ENCODE peak calls at places on chromosomes 2 and 18, in four cellular contexts. O is WTC11, N is HepG2, D is K562. K is an unnamed sample.

GRCh38 chr2:43176449-43176848 is 50.0 kb downstream of the ZFP36L2 start:
- DNase-seq in O (no peak), N (no peak), D (no peak), K (no peak)

GRCh38 chr18:79458917-79459803 is 63.4 kb downstream of the NFATC1 start:
- DNase-seq in O (no peak), N (no peak), D (no peak), K (no peak)

GRCh38 chr2:68687018-68687417 is 43.6 kb downstream of the PROKR1 start:
- DNase-seq in O (no peak), N (no peak), D (no peak), K (no peak)

GRCh38 chr18:49921278-49922037 is 108.1 kb upstream of the ACAA2 start:
- DNase-seq in O (no peak), N (no peak), D (no peak), K (no peak)

GRCh38 chr2:148615446-148615845 is 29.1 kb upstream of the EPC2 start:
- DNase-seq in O (no peak), N (no peak), D (no peak), K (no peak)

GRCh38 chr2:191304939-191305875 is 60.0 kb downstream of the MYO1B start:
- DNase-seq in O (no peak), N (no peak), D (no peak), K (no peak)

GRCh38 chr2:57396364-57397098 is 650.1 kb upstream of the VRK2 start:
- DNase-seq in O (no peak), N (no peak), D (no peak), K (no peak)

GRCh38 chr2:31270136-31270535 is 36.2 kb downstream of the EHD3 start:
- DNase-seq in O (no peak), N (no peak), D (no peak), K (no peak)

GRCh38 chr18:50096766-50097435 is 98.0 kb downstream of the MYO5B start:
- DNase-seq in O (no peak), N (no peak), D (no peak), K (no peak)

GRCh38 chr2:69642709-69643601 is 584 bp downstream of the AAK1 start:
- DNase-seq in O (peak), N (peak), D (peak), K (peak)

GRCh38 chr2:229860334-229860733 is 61.5 kb downstream of the TRIP12 start:
- DNase-seq in O (no peak), N (no peak), D (no peak), K (no peak)

GRCh38 chr18:28189400-28190239 is 12.7 kb upstream of the CDH2 start:
- DNase-seq in O (peak), N (peak), D (peak), K (peak)

GRCh38 chr2:212173771-212174510 is 364.7 kb downstream of the ERBB4 start:
- DNase-seq in O (no peak), N (no peak), D (no peak), K (no peak)

GRCh38 chr2:6140509-6140908 is 448.3 kb downstream of the SOX11 start:
- DNase-seq in O (no peak), N (no peak), D (no peak), K (no peak)

GRCh38 chr18:45386256-45386655 is 229.0 kb upstream of the SLC14A2 start:
- DNase-seq in O (peak), N (peak), D (peak), K (peak)

GRCh38 chr2:16623564-16624418 is 41.8 kb downstream of the CYRIA start:
- DNase-seq in O (no peak), N (no peak), D (no peak), K (no peak)

GRCh38 chr18:30781601-30782000 is 260.9 kb downstream of the DSC3 start:
- DNase-seq in O (no peak), N (no peak), D (no peak), K (no peak)

GRCh38 chr2:4674007-4674406 is 970.6 kb downstream of the DCDC2C start:
- DNase-seq in O (no peak), N (no peak), D (no peak), K (no peak)

GRCh38 chr2:198975779-198976178 is 482.0 kb downstream of the SATB2 start:
- DNase-seq in O (no peak), N (no peak), D (no peak), K (no peak)

GRCh38 chr2:72325592-72326422 is 178.1 kb upstream of the CYP26B1 start:
- DNase-seq in O (peak), N (peak), D (peak), K (peak)

GRCh38 chr2:65354773-65355172 is 77.6 kb downstream of the SPRED2 start:
- DNase-seq in O (no peak), N (no peak), D (no peak), K (no peak)

GRCh38 chr2:73233932-73234832 is at the start of gene CCT7:
- DNase-seq in O (peak), N (peak), D (peak), K (peak)

GRCh38 chr2:72929010-72929409 is 11.7 kb downstream of the EMX1 start:
- DNase-seq in O (no peak), N (no peak), D (no peak), K (no peak)

GRCh38 chr2:217851191-217852020 is 151.4 kb downstream of the TNS1 start:
- DNase-seq in O (no peak), N (no peak), D (no peak), K (no peak)

DNA sequence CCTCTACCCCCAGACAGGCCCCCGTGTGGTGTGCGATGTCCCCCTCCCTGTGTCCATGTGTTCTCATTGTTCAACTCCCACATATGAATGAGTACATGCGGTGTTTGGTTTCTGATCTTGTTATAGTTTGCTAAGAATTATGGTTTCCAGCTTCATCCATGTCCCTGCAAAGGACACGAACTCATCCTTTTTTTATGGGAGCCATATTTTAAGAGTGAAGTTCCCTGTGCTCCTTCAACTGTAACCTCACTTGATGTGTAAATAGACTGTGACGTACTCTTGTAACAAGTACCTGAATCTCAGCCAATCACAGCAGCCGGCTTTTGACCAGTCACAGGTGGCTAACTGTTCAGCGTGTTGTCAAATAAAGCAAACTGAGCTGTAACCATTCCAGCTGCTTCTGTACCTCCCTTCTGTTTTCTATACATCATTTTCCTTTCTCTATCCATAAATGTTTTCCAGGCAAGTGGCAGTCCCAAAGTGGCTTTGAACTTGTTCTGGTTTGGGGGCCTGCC is 774.3 kb upstream of the HS6ST1 start:
- DNase-seq in O (no peak), N (no peak), D (no peak), K (no peak)
- TF ChIP-seq ELF4 in O (no peak), N (no peak), D (no peak), K (no peak)

GRCh38 chr2:95402370-95403203 is at the start of gene FAHD2A:
- DNase-seq in O (peak), N (peak), D (peak), K (peak)
- TF ChIP-seq ELF4 in O (no peak), N (no peak), D (no peak), K (no peak)

GRCh38 chr2:112818094-112818902 is 18.3 kb downstream of the IL1B start:
- DNase-seq in O (no peak), N (peak), D (no peak), K (no peak)
- TF ChIP-seq ELF4 in O (no peak), N (peak), D (no peak), K (no peak)

DNA sequence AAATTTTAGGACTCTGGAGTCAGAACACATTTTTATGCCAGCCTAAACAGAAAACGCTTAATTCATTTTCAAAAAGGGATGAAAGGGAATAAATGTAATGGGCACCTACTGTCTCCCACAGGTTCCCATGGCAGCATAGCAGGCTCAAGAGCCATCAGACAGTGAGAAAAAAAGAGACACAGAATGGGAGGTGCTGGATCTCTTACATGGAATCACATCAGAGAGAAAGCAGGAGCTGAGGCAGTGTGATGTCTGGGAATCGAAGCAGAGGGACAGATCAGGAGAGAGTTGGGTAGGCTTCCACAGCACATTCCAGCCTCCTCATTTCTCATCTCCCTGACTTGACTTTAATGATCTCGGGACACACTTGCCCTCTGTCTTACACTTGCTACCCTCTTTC is 684.3 kb downstream of the KCNJ3 start:
- DNase-seq in O (no peak), N (no peak), D (no peak), K (no peak)
- TF ChIP-seq ELF4 in O (no peak), N (no peak), D (no peak), K (no peak)

DNA sequence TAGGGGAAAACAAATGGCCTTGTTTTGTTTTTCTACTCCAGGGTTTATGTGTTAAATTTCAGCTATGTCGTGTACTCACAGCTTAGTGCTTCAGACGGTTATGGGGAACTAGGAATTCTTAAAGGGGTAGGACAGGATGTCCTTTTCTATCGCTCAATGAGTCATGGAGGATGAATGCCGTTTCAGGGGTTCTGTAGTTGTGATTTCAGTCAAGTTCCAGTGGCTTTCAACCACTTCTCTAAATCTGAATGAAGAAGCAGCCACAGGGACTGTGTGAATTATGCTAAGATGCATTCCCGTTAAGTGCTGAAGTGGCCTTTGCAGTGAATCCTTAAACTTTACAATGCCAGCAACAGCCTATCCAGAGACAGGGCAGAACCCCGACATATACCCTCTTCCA is 1231.7 kb upstream of the ZEB2 start:
- DNase-seq in O (no peak), N (no peak), D (no peak), K (no peak)
- TF ChIP-seq ELF4 in O (no peak), N (no peak), D (no peak), K (no peak)

GRCh38 chr18:56431551-56431950 is 206.8 kb downstream of the TXNL1 start:
- DNase-seq in O (no peak), N (no peak), D (no peak), K (no peak)
- TF ChIP-seq ELF4 in O (no peak), N (no peak), D (no peak), K (no peak)

GRCh38 chr18:23194150-23194968 is 59.1 kb downstream of the CABLES1 start:
- DNase-seq in O (no peak), N (no peak), D (no peak), K (no peak)

GRCh38 chr18:23196119-23197004 is 61.1 kb downstream of the CABLES1 start:
- DNase-seq in O (peak), N (no peak), D (no peak), K (no peak)

GRCh38 chr18:23198217-23198845 is 63.0 kb downstream of the CABLES1 start:
- DNase-seq in O (no peak), N (no peak), D (no peak), K (no peak)

GRCh38 chr18:23193727-23194126 is 58.4 kb downstream of the CABLES1 start:
- DNase-seq in O (no peak), N (no peak), D (no peak), K (no peak)

DNA sequence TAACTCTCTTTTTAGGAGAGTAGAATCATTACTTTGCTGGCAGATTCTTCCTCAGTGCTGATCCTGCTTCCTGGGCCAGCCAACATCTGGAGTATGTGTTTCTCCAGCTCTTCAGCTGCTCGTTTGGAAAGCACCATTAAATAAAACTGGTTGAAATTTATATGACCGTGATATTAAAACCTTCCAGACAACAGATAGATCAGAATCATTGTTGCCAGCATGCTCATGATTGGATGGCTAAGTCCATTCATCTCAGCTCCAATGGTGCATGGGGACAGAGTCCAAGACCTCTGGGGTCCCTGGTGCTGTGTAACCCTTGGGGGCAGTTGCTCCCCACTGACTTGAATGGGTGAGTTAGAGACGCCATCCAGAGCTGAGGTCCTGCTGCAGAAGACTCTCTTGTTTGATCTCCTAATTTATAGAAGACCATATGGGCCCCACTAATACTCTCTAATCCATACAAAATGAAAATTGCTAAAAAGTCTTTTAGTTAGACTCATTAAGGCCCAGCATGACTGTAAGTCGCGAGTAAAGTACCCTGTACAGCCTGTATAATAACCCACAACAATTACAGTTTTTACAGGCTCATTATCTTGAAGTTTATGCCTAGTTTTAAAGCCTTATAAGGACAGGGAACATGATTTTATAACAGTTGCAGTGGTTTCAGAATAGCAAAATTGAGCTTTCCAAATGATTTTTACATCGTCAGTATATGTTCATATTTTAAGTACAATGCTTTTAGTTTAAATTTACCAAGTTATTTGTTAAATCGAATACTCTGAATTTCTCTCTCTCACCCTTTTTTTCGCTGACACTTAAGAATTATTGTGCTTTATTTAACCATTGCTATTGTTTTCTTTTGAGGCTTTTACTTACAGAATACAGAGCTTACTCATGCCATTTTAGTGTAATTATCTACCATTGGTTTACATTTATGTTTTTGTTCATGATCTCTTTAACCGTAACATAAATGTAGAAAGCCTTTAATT is 60.0 kb downstream of the CABLES1 start:
- DNase-seq in O (no peak), N (no peak), D (no peak), K (no peak)
- TF ChIP-seq ELF4 in O (no peak), N (no peak), D (no peak), K (no peak)

DNA sequence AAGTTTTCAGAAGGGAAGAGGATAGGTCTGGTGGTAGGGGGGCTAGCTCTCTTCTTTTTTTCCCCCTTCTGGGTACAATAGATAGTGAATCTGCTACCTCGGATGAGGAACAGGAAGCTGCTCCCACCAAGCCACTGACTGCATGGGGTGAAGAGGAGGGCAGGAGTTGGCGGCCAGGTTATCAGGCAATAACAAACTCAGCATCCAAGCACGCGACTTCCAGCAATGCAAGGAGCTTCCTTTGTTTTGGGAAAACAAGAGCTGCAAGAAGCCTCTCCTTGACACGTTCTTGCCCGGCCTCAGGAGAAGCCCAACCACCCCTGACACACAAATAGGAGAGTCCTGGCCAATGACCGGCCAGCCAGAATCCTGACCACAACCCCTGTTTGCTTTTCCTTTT is 32.2 kb downstream of the NHEJ1 start:
- DNase-seq in O (no peak), N (no peak), D (peak), K (no peak)
- TF ChIP-seq ELF4 in O (no peak), N (no peak), D (no peak), K (no peak)

GRCh38 chr2:102619414-102620319 is at the start of gene SLC9A2:
- DNase-seq in O (peak), N (no peak), D (peak), K (peak)
- TF ChIP-seq ELF4 in O (peak), N (no peak), D (no peak), K (no peak)

DNA sequence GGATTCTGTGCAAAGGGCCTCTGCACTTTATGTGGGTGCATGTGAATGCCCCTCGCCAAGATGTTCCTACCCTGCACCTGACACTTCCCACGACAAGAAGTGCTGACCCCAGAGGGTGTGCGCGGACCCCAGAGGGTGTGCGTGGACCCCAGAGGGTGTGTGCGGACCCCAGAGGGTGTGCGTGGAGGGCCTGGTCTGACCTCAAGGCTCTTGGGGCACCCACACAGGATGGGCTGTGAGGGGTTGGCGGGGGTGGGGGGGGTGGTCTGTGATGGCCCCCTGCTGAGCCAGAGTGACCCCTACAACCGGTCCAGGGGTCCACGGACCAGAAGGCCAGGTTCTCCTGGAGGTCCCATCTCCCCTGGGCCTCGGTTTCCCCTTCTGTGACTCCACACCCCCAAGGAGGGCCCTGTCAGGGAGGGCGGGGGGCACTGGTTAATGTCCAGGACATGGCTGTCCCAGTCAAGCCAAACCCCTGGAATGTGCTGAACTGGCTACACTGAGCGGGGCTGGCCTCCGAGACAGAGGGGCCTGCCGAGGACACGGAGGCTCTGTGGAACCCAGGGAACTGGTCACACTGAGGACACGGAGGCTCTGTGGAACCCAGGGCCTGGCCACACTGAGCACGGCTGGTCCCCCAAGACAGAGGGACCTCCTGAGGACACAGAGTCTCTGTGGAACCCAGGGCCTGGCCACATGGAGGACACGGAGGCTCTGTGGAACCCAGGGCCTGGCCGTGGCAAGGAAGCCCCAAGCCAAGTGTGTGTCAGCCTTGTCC is 3.1 kb downstream of the NEU4 start:
- DNase-seq in O (no peak), N (no peak), D (no peak), K (no peak)
- TF ChIP-seq ELF4 in O (no peak), N (no peak), D (no peak), K (no peak)